ENCODE peak calls at places on chromosomes 1 and 21, in four cellular contexts. X is K562, A is HepG2, F is GM12878. V is an unnamed sample.

GRCh38 chr1:32111789-32112188 is 3.9 kb downstream of the KPNA6 start:
- DNase-seq in F (no peak), A (no peak), X (no peak), V (no peak)

GRCh38 chr1:223088713-223089240 is 54.3 kb downstream of the TLR5 start:
- DNase-seq in F (no peak), X (no peak), A (peak; percentile 37), V (no peak)

GRCh38 chr1:162380061-162380846 is 1.3 kb upstream of the C1orf226 start:
- DNase-seq in F (no peak), X (peak; percentile 80), A (no peak), V (no peak)

GRCh38 chr1:35864813-35865212 is 18.2 kb upstream of the AGO1 start:
- DNase-seq in X (no peak), A (no peak), F (no peak), V (no peak)

GRCh38 chr21:34545079-34545884 is 33.3 kb upstream of the KCNE1 start:
- DNase-seq in A (peak; percentile 62), X (peak; percentile 15), F (peak; percentile 86), V (no peak)

GRCh38 chr1:117565745-117566455 is 39.9 kb upstream of the TENT5C start:
- DNase-seq in F (no peak), A (no peak), X (no peak), V (no peak)

GRCh38 chr1:246811985-246812384 is 87.8 kb downstream of the SCCPDH start:
- DNase-seq in F (no peak), A (no peak), X (no peak), V (no peak)

GRCh38 chr1:22793647-22794046 is 83.0 kb downstream of the EPHB2 start:
- DNase-seq in X (no peak), A (no peak), F (no peak), V (no peak)

GRCh38 chr1:209045326-209046057 is 538.0 kb upstream of the CAMK1G start:
- DNase-seq in A (no peak), F (no peak), X (no peak), V (no peak)

DNA sequence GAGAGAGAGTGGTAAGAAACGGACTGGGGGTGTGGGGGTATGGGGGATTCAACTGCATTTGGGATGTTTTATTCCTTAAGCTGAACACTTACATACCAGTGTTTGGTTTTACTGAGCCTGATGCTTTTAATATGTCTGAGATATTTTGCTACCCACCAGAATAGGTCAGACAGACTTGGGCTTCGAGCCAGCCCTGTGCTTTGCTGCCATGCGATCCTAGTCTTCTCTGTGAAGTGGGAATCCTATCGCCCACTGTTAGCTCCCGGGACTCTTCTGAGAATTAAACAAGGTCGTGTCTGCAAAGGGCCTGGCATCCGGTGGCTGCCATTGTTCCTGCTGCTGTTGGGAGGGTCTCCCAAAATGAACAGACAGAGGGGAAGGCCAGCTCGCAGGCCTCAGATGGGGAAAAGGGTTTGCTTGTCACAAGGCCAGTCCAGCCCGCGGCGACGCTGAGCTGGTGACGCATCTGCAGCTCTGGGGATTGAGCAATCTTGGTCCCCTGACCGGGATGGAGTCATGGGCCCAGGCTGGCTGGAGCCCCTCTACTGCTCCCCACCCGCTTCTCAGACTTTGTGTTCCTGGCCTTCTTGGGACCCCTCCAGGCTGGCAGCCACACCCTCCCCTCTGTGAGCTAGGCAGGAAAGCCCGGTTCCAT is 26.9 kb upstream of the ECE1 start:
- DNase-seq in X (no peak), A (no peak), F (no peak), V (no peak)
- TF ChIP-seq EP300 in X (no peak), A (no peak), F (no peak), V (no peak)

GRCh38 chr1:112524986-112525385 is 16.2 kb downstream of the WNT2B start:
- DNase-seq in A (no peak), F (no peak), X (no peak), V (no peak)

GRCh38 chr1:112522621-112523020 is 13.9 kb downstream of the WNT2B start:
- DNase-seq in A (no peak), F (no peak), X (no peak), V (no peak)

GRCh38 chr1:112528076-112528475 is 19.3 kb downstream of the WNT2B start:
- DNase-seq in X (no peak), A (no peak), F (no peak), V (no peak)

GRCh38 chr1:112527266-112528010 is 18.7 kb downstream of the WNT2B start:
- DNase-seq in A (no peak), F (no peak), X (no peak), V (no peak)

GRCh38 chr1:112524251-112524650 is 15.5 kb downstream of the WNT2B start:
- DNase-seq in X (no peak), A (no peak), F (no peak), V (no peak)
- TF ChIP-seq BRCA1 in X (no peak), A (no peak), F (no peak), V (no peak)

DNA sequence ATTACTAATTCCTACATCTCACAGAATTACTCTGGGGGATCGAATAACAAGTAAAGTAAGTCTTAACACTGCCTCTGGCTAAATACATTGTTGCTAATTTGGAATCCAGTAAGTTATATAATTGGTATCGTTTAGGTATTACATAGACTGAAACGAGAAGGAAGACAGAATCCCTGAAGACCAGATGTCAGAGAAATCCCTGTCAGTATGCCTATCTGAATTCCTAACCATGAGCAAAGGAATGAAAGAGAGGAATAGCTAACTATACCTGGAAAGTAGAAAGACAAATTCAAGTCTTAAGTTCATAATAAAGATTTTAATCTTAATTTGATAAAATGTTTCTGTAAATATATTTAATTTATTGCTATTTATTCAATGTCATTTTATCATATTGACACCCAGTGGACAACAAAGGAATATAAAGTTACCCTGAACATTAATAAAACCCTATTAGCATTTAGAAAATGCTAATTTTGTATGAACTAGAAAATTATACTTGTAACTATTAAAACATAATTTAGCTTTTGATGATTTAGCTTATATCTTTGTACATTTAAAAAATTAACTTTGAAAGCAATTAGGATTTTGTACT is 11.4 kb downstream of the DEPDC1 start:
- DNase-seq in F (no peak), X (no peak), A (no peak), V (no peak)
- TF ChIP-seq EP300 in F (no peak), X (no peak), A (no peak), V (no peak)

GRCh38 chr21:17688912-17689874 is 76.5 kb upstream of the BTG3 start:
- DNase-seq in F (no peak), A (peak; percentile 33), X (peak; percentile 44), V (peak; percentile 57)
- TF ChIP-seq BRCA1 in F (no peak), A (no peak), X (no peak), V (no peak)

GRCh38 chr1:226601456-226601855 is 52.9 kb downstream of the STUM start:
- DNase-seq in X (no peak), A (no peak), F (no peak), V (no peak)

GRCh38 chr1:226600254-226600653 is 51.7 kb downstream of the STUM start:
- DNase-seq in X (no peak), F (no peak), A (no peak), V (no peak)

GRCh38 chr1:226603976-226604845 is 55.6 kb downstream of the STUM start:
- DNase-seq in A (no peak), X (no peak), F (no peak), V (no peak)

GRCh38 chr1:226603030-226603960 is 54.7 kb downstream of the STUM start:
- DNase-seq in A (no peak), X (no peak), F (no peak), V (no peak)

GRCh38 chr1:226602186-226603029 is 53.8 kb downstream of the STUM start:
- DNase-seq in A (no peak), F (no peak), X (no peak), V (no peak)
- TF ChIP-seq EP300 in A (no peak), F (no peak), X (no peak), V (no peak)

DNA sequence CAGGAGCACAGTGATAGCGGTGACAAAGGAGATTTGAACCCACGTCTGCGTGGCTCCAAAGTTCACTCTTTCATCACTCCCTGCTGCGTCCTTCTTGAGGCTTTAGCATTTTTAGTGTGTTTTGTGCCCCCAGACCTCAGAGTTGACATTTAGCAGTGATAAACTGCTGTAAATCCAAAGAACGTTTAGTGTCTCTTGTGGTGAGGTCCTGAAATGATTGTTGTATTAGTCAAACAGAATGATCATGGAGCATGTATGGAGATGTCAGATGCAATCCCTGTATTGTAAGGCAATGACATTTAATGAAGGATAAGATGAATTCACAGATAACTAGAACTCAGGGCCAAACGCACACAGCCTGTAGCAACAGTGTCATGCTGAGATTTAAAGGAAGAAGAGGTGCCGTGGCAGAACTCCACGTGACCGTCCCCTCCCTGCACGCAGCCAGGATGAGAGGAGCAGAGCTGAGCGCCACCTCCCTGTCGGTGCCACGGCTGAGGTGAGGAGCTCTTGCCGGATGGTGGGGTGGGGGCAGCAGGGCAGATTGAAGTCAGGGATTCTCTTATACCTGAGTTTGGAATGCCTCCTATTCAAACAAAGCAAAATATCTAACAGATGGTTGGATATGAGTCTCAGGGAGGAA is 30.0 kb downstream of the NTPCR start:
- DNase-seq in A (no peak), X (no peak), F (no peak), V (no peak)
- TF ChIP-seq BRCA1 in A (no peak), X (no peak), F (no peak), V (no peak)